ENCODE peak calls at places on chromosomes 1 and 21, in five cellular contexts. G is AG09319; P is CD4-positive, alpha-beta T cell; C is thoracic aorta; R is adrenal gland. B is an unnamed sample.

GRCh38 chr1:245261786-245262185 is 107.0 kb downstream of the KIF26B start:
- DNase-seq in G (peak), P (no peak), C (no peak), R (no peak), B (no peak)

GRCh38 chr1:230167419-230167852 is 100.4 kb downstream of the GALNT2 start:
- DNase-seq in G (no peak), P (peak), C (no peak), R (no peak), B (no peak)

GRCh38 chr1:165152109-165152508 is 204.4 kb downstream of the LMX1A start:
- DNase-seq in G (no peak), P (no peak), C (no peak), R (no peak), B (no peak)

GRCh38 chr1:240844466-240844865 is 232.5 kb upstream of the GREM2 start:
- DNase-seq in G (no peak), P (no peak), C (no peak), R (no peak), B (no peak)

GRCh38 chr1:23651069-23651808 is 40.4 kb upstream of the RPL11 start:
- DNase-seq in G (no peak), P (no peak), C (no peak), R (peak), B (no peak)

GRCh38 chr1:44723496-44724407 is 7.2 kb downstream of the RNU5D-1 start:
- DNase-seq in G (no peak), P (peak), C (no peak), R (no peak), B (no peak)

GRCh38 chr1:164637461-164638375 is 78.7 kb downstream of the PBX1 start:
- DNase-seq in G (no peak), P (no peak), C (peak), R (peak), B (no peak)

GRCh38 chr1:59698386-59698785 is 116.4 kb upstream of the HOOK1 start:
- DNase-seq in G (no peak), P (no peak), C (no peak), R (no peak), B (no peak)

GRCh38 chr1:117634631-117635030 is 28.8 kb downstream of the TENT5C start:
- DNase-seq in G (no peak), P (no peak), C (no peak), R (no peak), B (no peak)

GRCh38 chr1:199246716-199247115 is 607.9 kb downstream of the PTPRC start:
- DNase-seq in G (no peak), P (no peak), C (no peak), R (no peak), B (no peak)

GRCh38 chr1:11610629-11611180 is 43.5 kb downstream of the FBXO2 start:
- DNase-seq in G (no peak), P (no peak), C (no peak), R (no peak), B (no peak)

GRCh38 chr1:206518743-206519142 is 11.4 kb downstream of the RASSF5 start:
- DNase-seq in G (no peak), P (no peak), C (no peak), R (peak), B (no peak)

GRCh38 chr1:86155807-86156561 is 588 bp downstream of the COL24A1 start:
- DNase-seq in G (no peak), P (no peak), C (no peak), R (no peak), B (no peak)

GRCh38 chr1:29785137-29785527 is 548.8 kb downstream of the PTPRU start:
- DNase-seq in G (no peak), P (no peak), C (no peak), R (no peak), B (no peak)

GRCh38 chr1:98662354-98662665 is 789 bp downstream of the SNX7 start:
- DNase-seq in G (no peak), P (no peak), C (no peak), R (no peak), B (no peak)

GRCh38 chr1:29271724-29272123 is 35.4 kb downstream of the PTPRU start:
- DNase-seq in G (peak), P (no peak), C (no peak), R (peak), B (peak)

GRCh38 chr1:62725255-62725654 is 37.1 kb upstream of the DOCK7 start:
- DNase-seq in G (peak), P (no peak), C (no peak), R (no peak), B (no peak)

GRCh38 chr1:201501144-201501543 is 5.8 kb downstream of the CSRP1 start:
- DNase-seq in G (no peak), P (no peak), C (no peak), R (no peak), B (no peak)

GRCh38 chr1:19101244-19101643 is 108.8 kb downstream of the UBR4 start:
- DNase-seq in G (no peak), P (no peak), C (no peak), R (no peak), B (no peak)

GRCh38 chr21:44700101-44701022 is 3.4 kb downstream of the KRTAP10-12 start:
- DNase-seq in G (no peak), P (no peak), C (no peak), R (no peak), B (no peak)

GRCh38 chr1:225873281-225873850 is 8.8 kb downstream of the TMEM63A start:
- DNase-seq in G (no peak), P (no peak), C (no peak), R (no peak), B (no peak)

GRCh38 chr1:117702654-117703053 is 96.8 kb downstream of the TENT5C start:
- DNase-seq in G (no peak), P (no peak), C (no peak), R (no peak), B (no peak)

GRCh38 chr1:36217667-36218066 is 6.6 kb upstream of the THRAP3 start:
- DNase-seq in G (no peak), P (no peak), C (no peak), R (peak), B (no peak)

GRCh38 chr1:42380617-42381423 is at the start of gene RIMKLA:
- DNase-seq in G (no peak), P (peak), C (no peak), R (peak), B (peak)

GRCh38 chr1:112866151-112866550 is 89.8 kb downstream of the SLC16A1 start:
- DNase-seq in G (no peak), P (no peak), C (no peak), R (no peak), B (no peak)

GRCh38 chr21:33947451-33948095 is 32.0 kb upstream of the ATP5PO start:
- DNase-seq in G (peak), P (peak), C (peak), R (peak), B (peak)
- TF ChIP-seq CTCF in G (no peak), P (no peak), C (no peak), R (no peak), B (no peak)

DNA sequence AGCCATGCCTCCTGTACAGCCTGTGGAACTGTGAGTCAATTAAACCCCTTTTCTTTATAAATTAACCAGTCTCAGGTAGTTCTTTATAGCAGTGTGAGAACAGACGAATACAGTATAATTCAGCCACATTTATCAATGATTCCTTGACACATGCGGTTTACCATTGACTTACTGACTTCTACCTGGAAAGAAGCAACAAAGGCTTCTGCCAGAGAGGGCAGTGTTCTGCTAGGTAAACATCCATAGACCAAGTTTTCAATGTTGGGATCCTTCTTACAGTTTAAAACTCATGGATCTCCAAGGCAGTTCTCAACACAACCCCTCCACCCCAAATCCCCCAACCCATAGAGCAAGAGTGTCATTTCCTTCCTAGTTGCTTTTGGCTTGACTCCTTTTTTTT is 150.6 kb downstream of the ZNF648 start:
- DNase-seq in G (no peak), P (no peak), C (no peak), R (no peak), B (no peak)
- TF ChIP-seq CTCF in G (no peak), P (no peak), C (no peak), R (no peak), B (no peak)

DNA sequence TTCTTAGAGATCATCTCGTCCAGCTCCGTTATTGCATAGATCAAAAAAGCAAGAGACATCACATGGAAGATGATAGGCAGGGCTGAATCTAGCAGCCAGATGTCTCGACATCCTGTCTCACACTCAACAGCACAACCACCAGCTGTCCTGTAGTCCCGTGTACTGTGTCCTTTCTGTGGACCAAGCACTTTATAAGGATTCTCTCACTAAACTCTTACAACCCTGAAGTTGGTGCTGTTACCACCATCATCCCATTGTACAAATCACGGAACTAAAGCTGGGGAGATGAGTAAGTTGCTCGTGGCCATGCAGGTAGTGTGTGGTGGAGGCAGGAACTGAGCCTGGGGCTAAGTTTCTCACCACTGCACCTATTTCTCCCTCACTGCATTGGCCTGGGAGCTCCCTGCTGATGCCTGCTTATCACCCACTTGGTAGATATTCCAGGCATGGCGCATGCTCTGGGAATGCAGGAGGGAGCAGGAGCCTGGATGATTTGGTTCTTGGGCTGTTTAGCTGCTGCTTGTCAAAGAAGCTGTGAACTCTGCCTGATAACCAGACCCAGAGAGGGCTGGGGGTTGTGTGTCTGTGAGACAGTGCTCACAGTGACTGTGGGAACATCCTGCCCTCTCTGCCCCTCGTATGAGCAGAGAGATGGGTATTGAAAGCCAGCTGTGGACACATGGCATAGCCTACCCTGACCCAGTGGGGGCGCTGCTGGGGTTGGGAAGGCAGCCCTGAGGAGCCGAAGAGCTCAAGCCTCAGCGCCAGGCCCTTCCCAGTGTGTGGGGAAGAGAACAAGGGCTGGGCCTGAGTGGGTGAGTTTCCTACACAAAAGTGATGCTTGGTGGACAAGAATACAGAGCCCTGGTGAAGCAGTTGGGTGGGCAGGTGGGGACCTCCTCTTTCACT is 13.6 kb downstream of the PPFIA4 start:
- DNase-seq in G (no peak), P (no peak), C (no peak), R (no peak), B (no peak)
- TF ChIP-seq CTCF in G (peak), P (no peak), C (no peak), R (peak), B (no peak)

DNA sequence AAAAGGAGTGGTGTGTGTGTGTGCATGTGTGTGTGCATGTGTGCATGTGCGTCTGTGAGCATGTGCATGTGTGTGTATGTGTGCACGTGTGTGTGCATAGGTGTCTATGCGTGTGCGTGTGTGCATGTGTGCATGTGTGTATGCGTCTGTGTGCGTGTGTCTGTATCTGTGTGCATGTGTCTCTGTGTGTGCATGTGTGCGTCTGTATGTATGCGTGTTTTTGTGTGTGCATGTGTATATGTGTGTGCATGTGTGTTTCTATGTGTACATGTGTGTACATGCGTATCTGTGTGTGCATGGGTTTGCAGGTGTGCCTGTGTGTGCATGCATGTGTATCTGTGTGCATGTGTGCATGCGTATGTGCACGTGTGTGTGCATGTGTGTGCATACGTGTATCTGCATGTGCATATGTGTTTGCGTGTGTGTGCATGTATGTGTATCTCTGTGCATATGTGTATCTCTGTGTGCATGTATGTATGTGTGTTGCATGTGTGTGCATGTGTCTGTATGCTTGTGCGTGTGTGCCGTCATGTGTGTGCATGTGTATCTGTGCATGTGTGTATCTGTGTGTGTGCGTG is 77.9 kb downstream of the TCP10L start:
- DNase-seq in G (no peak), P (no peak), C (no peak), R (no peak), B (no peak)
- TF ChIP-seq CTCF in G (no peak), P (no peak), C (no peak), R (no peak), B (no peak)

B was measured in uterus.